ENCODE peak calls at places on chromosomes 5 and 9, in five cellular contexts. One of them, this sample, is unnamed.

GRCh38 chr9:131418143-131419028 is 24.5 kb downstream of the PRRC2B start:
- DNase-seq in AG04449: no peak
- DNase-seq in astrocyte: no peak
- DNase-seq in CD8-positive, alpha-beta T cell: no peak
- DNase-seq in PC-9: peak; percentile 45
- DNase-seq in this sample: peak; percentile 60

GRCh38 chr9:112268421-112268820 is 65.0 kb downstream of the PTBP3 start:
- DNase-seq in PC-9: no peak
- DNase-seq in astrocyte: no peak
- DNase-seq in CD8-positive, alpha-beta T cell: no peak
- DNase-seq in AG04449: no peak
- DNase-seq in this sample: no peak

GRCh38 chr9:98991981-98992884 is 48.5 kb downstream of the COL15A1 start:
- DNase-seq in AG04449: no peak
- DNase-seq in CD8-positive, alpha-beta T cell: no peak
- DNase-seq in PC-9: no peak
- DNase-seq in astrocyte: no peak
- DNase-seq in this sample: no peak

GRCh38 chr9:14071484-14071883 is 242.5 kb downstream of the NFIB start:
- DNase-seq in AG04449: no peak
- DNase-seq in PC-9: no peak
- DNase-seq in CD8-positive, alpha-beta T cell: no peak
- DNase-seq in astrocyte: no peak
- DNase-seq in this sample: no peak

GRCh38 chr9:37512439-37512838 is 26.7 kb downstream of the POLR1E start:
- DNase-seq in AG04449: no peak
- DNase-seq in CD8-positive, alpha-beta T cell: peak; percentile 50
- DNase-seq in astrocyte: no peak
- DNase-seq in PC-9: no peak
- DNase-seq in this sample: no peak

GRCh38 chr5:32116574-32117313 is 57.4 kb downstream of the GOLPH3 start:
- DNase-seq in AG04449: no peak
- DNase-seq in PC-9: no peak
- DNase-seq in astrocyte: peak; percentile 18
- DNase-seq in CD8-positive, alpha-beta T cell: no peak
- DNase-seq in this sample: no peak

GRCh38 chr9:13778486-13779110 is 499.1 kb upstream of the MPDZ start:
- DNase-seq in astrocyte: peak; percentile 41
- DNase-seq in AG04449: no peak
- DNase-seq in PC-9: no peak
- DNase-seq in CD8-positive, alpha-beta T cell: no peak
- DNase-seq in this sample: no peak

GRCh38 chr5:31763399-31763798 is 124.5 kb downstream of the PDZD2 start:
- DNase-seq in AG04449: no peak
- DNase-seq in astrocyte: no peak
- DNase-seq in PC-9: no peak
- DNase-seq in CD8-positive, alpha-beta T cell: no peak
- DNase-seq in this sample: no peak

GRCh38 chr9:6237267-6237666 is 21.7 kb downstream of the IL33 start:
- DNase-seq in AG04449: no peak
- DNase-seq in PC-9: no peak
- DNase-seq in astrocyte: no peak
- DNase-seq in CD8-positive, alpha-beta T cell: no peak
- DNase-seq in this sample: no peak

GRCh38 chr9:129751841-129752801 is 721 bp downstream of the PTGES start:
- DNase-seq in astrocyte: no peak
- DNase-seq in AG04449: no peak
- DNase-seq in PC-9: peak; percentile 94
- DNase-seq in CD8-positive, alpha-beta T cell: no peak
- DNase-seq in this sample: peak; percentile 30

GRCh38 chr5:58751222-58751621 is 168.3 kb downstream of the RAB3C start:
- DNase-seq in PC-9: no peak
- DNase-seq in astrocyte: peak; percentile 16
- DNase-seq in CD8-positive, alpha-beta T cell: no peak
- DNase-seq in AG04449: no peak
- DNase-seq in this sample: no peak

GRCh38 chr5:35436441-35437057 is 181.1 kb upstream of the SPEF2 start:
- DNase-seq in AG04449: no peak
- DNase-seq in astrocyte: no peak
- DNase-seq in PC-9: no peak
- DNase-seq in CD8-positive, alpha-beta T cell: no peak
- DNase-seq in this sample: peak; percentile 38

GRCh38 chr9:88949425-88949824 is 41.8 kb upstream of the S1PR3 start:
- DNase-seq in AG04449: no peak
- DNase-seq in astrocyte: peak; percentile 60
- DNase-seq in CD8-positive, alpha-beta T cell: no peak
- DNase-seq in PC-9: no peak
- DNase-seq in this sample: no peak

GRCh38 chr9:101711330-101711941 is 27.0 kb downstream of the GRIN3A start:
- DNase-seq in PC-9: peak; percentile 8
- DNase-seq in CD8-positive, alpha-beta T cell: peak; percentile 10
- DNase-seq in AG04449: no peak
- DNase-seq in astrocyte: no peak
- DNase-seq in this sample: peak; percentile 4

GRCh38 chr9:113950195-113951031 is 74.3 kb downstream of the ZNF618 start:
- DNase-seq in astrocyte: no peak
- DNase-seq in CD8-positive, alpha-beta T cell: no peak
- DNase-seq in PC-9: no peak
- DNase-seq in AG04449: no peak
- DNase-seq in this sample: no peak

GRCh38 chr5:4156889-4157288 is 561.3 kb downstream of the IRX1 start:
- DNase-seq in CD8-positive, alpha-beta T cell: no peak
- DNase-seq in PC-9: no peak
- DNase-seq in AG04449: no peak
- DNase-seq in astrocyte: no peak
- DNase-seq in this sample: no peak

GRCh38 chr5:131966551-131966950 is 21.1 kb upstream of the MEIKIN start:
- DNase-seq in PC-9: no peak
- DNase-seq in CD8-positive, alpha-beta T cell: no peak
- DNase-seq in astrocyte: no peak
- DNase-seq in AG04449: no peak
- DNase-seq in this sample: no peak

GRCh38 chr9:5450360-5451051 is at the start of gene CD274:
- DNase-seq in CD8-positive, alpha-beta T cell: peak; percentile 74
- DNase-seq in AG04449: no peak
- DNase-seq in PC-9: peak; percentile 91
- DNase-seq in astrocyte: peak; percentile 86
- DNase-seq in this sample: peak; percentile 82

GRCh38 chr5:82640901-82641300 is 362.7 kb upstream of the RPS23 start:
- DNase-seq in PC-9: no peak
- DNase-seq in astrocyte: no peak
- DNase-seq in CD8-positive, alpha-beta T cell: no peak
- DNase-seq in AG04449: no peak
- DNase-seq in this sample: no peak

GRCh38 chr9:120852240-120853018 is 9.7 kb upstream of the PSMD5 start:
- DNase-seq in astrocyte: peak; percentile 59
- DNase-seq in PC-9: no peak
- DNase-seq in AG04449: no peak
- DNase-seq in CD8-positive, alpha-beta T cell: no peak
- DNase-seq in this sample: no peak

GRCh38 chr9:34555002-34555348 is 32.2 kb upstream of the ENHO start:
- DNase-seq in astrocyte: peak; percentile 8
- DNase-seq in PC-9: no peak
- DNase-seq in AG04449: no peak
- DNase-seq in CD8-positive, alpha-beta T cell: no peak
- DNase-seq in this sample: no peak

GRCh38 chr9:95004452-95005275 is 278.2 kb downstream of the AOPEP start:
- DNase-seq in astrocyte: no peak
- DNase-seq in PC-9: peak; percentile 65
- DNase-seq in CD8-positive, alpha-beta T cell: peak; percentile 13
- DNase-seq in AG04449: no peak
- DNase-seq in this sample: no peak

GRCh38 chr5:41925555-41925946 is 470 bp downstream of the FBXO4 start:
- DNase-seq in AG04449: no peak
- DNase-seq in astrocyte: peak; percentile 37
- DNase-seq in PC-9: no peak
- DNase-seq in CD8-positive, alpha-beta T cell: no peak
- DNase-seq in this sample: peak; percentile 33

DNA sequence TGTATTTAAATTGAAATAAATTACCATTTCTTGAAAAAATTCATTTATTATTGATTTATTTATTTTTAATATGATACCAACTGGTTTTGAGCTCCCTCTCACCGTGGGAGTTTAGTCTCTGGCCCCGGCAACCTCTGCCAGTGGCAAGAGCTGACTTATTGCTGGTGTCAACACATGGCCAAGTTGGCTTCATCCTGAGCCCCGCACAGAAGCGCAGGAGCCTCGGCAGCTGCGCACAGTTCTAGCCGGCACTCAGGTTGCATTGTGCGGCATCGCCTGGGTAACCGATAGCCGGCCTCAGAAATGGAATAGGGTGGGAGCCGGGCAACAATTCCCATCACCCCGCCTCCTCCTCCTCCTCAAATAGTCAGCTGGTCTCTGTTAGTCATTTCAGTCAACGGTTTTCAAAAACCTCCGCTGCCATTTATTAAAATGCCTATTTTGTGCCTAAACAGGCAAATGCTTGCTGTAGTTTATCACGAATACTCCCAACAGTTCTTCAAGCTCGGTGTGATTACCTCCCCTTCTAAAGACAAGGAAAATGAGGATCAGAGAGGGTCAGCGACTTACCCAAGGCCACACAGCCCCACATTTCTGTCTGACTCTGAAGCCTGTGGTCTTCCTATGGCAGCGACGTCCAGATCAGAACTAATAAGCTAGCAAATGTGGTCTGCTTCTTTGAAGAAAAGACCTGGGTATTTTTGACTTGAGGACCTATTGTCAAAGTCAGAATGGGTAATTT is 15.7 kb upstream of the MSX2 start:
- DNase-seq in CD8-positive, alpha-beta T cell: no peak
- DNase-seq in PC-9: no peak
- DNase-seq in astrocyte: no peak
- DNase-seq in AG04449: no peak
- DNase-seq in this sample: no peak
- H3K4me3 ChIP-seq in CD8-positive, alpha-beta T cell: no peak overlapping the region
- H3K4me3 ChIP-seq in PC-9: no peak overlapping the region
- H3K4me3 ChIP-seq in astrocyte: no peak overlapping the region
- H3K4me3 ChIP-seq in AG04449: no peak overlapping the region
- H3K4me3 ChIP-seq in this sample: no peak overlapping the region

DNA sequence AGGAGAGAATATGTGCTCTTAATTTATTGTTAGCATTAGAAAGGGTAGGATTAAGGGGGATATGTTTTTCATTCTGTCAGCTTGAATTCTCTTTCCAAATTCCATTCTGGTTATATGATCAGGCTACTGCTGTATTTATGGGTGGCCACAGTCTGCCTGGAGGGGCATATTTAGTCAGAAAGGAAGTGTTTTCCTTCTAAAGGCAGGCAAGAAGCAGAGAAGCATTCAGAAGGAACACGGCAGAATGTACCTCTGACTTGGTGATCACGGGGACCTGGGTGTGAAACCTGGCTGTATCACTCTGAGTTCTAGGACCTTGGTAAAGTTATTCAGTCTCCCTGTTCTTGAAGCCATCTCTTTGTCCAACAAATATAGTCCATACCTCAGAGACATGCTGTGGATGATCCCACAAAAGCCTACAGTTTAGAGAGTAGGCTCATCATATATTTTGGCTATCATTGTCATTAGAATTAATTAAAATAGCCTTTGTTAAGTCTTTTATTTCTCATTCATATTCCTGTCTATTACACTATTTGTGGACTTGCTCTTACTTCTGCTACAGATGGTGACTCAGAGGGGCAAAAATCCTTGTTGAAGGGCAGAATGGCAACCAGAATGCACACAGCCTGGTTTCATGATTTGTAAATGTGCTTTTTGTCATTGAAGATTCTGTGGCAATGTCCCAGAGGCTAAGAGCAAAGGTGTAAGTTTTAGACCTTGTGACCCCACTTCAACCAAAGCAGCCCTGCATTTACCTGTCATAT is 2.7 kb downstream of the TNC start:
- DNase-seq in AG04449: no peak
- DNase-seq in CD8-positive, alpha-beta T cell: no peak
- DNase-seq in PC-9: no peak
- DNase-seq in astrocyte: peak; percentile 63
- DNase-seq in this sample: no peak
- H3K4me3 ChIP-seq in AG04449: peak overlapping the region; percentile 79
- H3K4me3 ChIP-seq in CD8-positive, alpha-beta T cell: no peak overlapping the region
- H3K4me3 ChIP-seq in PC-9: no peak overlapping the region
- H3K4me3 ChIP-seq in astrocyte: peak overlapping the region; percentile 73
- H3K4me3 ChIP-seq in this sample: peak overlapping the region; percentile 79

GRCh38 chr5:72172832-72173231 is 65.6 kb downstream of the MAP1B start:
- DNase-seq in PC-9: no peak
- DNase-seq in astrocyte: no peak
- DNase-seq in AG04449: no peak
- DNase-seq in CD8-positive, alpha-beta T cell: no peak
- DNase-seq in this sample: no peak

GRCh38 chr5:72178910-72179815 is 71.9 kb downstream of the MAP1B start:
- DNase-seq in PC-9: peak; percentile 90
- DNase-seq in CD8-positive, alpha-beta T cell: no peak
- DNase-seq in AG04449: peak; percentile 64
- DNase-seq in astrocyte: peak; percentile 90
- DNase-seq in this sample: peak; percentile 94

GRCh38 chr5:72179816-72180440 is 72.7 kb downstream of the MAP1B start:
- DNase-seq in astrocyte: no peak
- DNase-seq in CD8-positive, alpha-beta T cell: no peak
- DNase-seq in AG04449: no peak
- DNase-seq in PC-9: no peak
- DNase-seq in this sample: peak; percentile 31

GRCh38 chr5:72180925-72181324 is 73.7 kb downstream of the MAP1B start:
- DNase-seq in PC-9: no peak
- DNase-seq in CD8-positive, alpha-beta T cell: no peak
- DNase-seq in astrocyte: no peak
- DNase-seq in AG04449: no peak
- DNase-seq in this sample: no peak

GRCh38 chr5:72177538-72177937 is 70.3 kb downstream of the MAP1B start:
- DNase-seq in astrocyte: no peak
- DNase-seq in AG04449: no peak
- DNase-seq in CD8-positive, alpha-beta T cell: no peak
- DNase-seq in PC-9: no peak
- DNase-seq in this sample: no peak
- H3K4me3 ChIP-seq in astrocyte: no peak overlapping the region
- H3K4me3 ChIP-seq in AG04449: no peak overlapping the region
- H3K4me3 ChIP-seq in CD8-positive, alpha-beta T cell: no peak overlapping the region
- H3K4me3 ChIP-seq in PC-9: no peak overlapping the region
- H3K4me3 ChIP-seq in this sample: no peak overlapping the region

DNA sequence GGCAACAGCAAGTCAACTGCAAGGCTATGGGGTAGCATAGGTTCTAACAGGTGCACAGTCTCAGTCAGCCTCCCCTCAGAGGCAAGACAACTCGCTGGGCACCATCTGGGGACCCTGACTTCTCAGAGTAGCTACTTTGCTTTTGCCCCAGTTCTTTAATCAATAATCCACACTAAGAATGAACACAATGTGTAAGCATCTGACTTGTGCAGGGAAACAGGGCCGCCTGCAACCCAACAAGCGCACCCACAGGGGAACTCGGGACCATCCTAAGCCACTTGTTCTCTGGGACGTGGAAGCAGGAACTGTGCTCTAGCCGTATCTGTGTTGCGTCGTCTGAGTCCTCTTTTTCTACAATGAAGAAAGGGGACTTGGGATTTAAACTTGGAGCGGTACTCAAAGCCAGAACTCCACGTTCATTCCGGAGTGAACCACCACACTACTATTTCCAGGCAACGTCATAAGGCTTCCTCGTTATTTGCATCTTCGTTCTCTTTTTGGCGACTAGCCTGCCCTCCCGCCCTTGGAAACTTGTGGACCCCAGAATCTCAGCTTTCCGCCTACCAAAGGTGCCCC is 1.8 kb downstream of the MOB3B start:
- DNase-seq in PC-9: no peak
- DNase-seq in CD8-positive, alpha-beta T cell: no peak
- DNase-seq in AG04449: no peak
- DNase-seq in astrocyte: no peak
- DNase-seq in this sample: no peak
- H3K4me3 ChIP-seq in PC-9: no peak overlapping the region
- H3K4me3 ChIP-seq in CD8-positive, alpha-beta T cell: peak overlapping the region; percentile 67
- H3K4me3 ChIP-seq in AG04449: peak overlapping the region; percentile 56
- H3K4me3 ChIP-seq in astrocyte: peak overlapping the region; percentile 62
- H3K4me3 ChIP-seq in this sample: peak overlapping the region; percentile 66

This sample was measured in AG10803.